ENCODE peak calls at places on chromosomes 7 and 10, in nine cellular contexts. J is cardiac muscle cell; G is activated T-cell treated with anti-CD3 and anti-CD28 coated beads for 4 hours; S is AG08395; C is Ammon's horn; U is NCI-H526 treated with DMSO at 0.1 percent for 48 hours; O is activated CD8-positive, alpha-beta T cell treated with anti-CD3 and anti-CD28 coated beads for 36 hours; Z is activated naive CD4-positive, alpha-beta T cell treated with anti-CD3 and anti-CD28 coated beads, Interleukin-2, amount 10 ng/mL, durations not matched to agents 7 days and 5 days; E is anterior cingulate cortex. Y is an unnamed sample.

GRCh38 chr7:124718032-124718766 is 47.4 kb downstream of the GPR37 start:
- DNase-seq in E (no peak), O (no peak), J (no peak), Z (no peak), U (no peak), G (no peak), S (no peak), C (no peak), Y (no peak)

GRCh38 chr7:17507717-17508116 is 209.3 kb downstream of the AHR start:
- DNase-seq in J (no peak), E (no peak), S (no peak), C (no peak), Z (no peak), U (no peak), G (no peak), O (no peak), Y (no peak)

GRCh38 chr10:59865101-59865500 is 41.3 kb downstream of the CCDC6 start:
- DNase-seq in U (no peak), C (peak), G (no peak), O (no peak), Z (no peak), J (peak), E (no peak), S (no peak), Y (no peak)

GRCh38 chr10:78458983-78459638 is 425.4 kb downstream of the RPS24 start:
- DNase-seq in U (peak), G (no peak), S (peak), O (no peak), C (no peak), Z (no peak), J (peak), E (no peak), Y (no peak)

GRCh38 chr10:13188593-13188992 is 27.2 kb downstream of the MCM10 start:
- DNase-seq in E (no peak), J (no peak), U (no peak), Z (no peak), O (no peak), C (no peak), S (no peak), G (no peak), Y (no peak)

GRCh38 chr10:113362645-113363091 is 190.2 kb upstream of the HABP2 start:
- DNase-seq in Z (no peak), E (no peak), S (peak), J (peak), U (no peak), G (no peak), C (no peak), O (no peak), Y (no peak)

GRCh38 chr7:92623544-92623943 is 33.4 kb upstream of the FAM133B start:
- DNase-seq in O (no peak), Z (no peak), J (no peak), U (no peak), C (no peak), G (no peak), E (no peak), S (no peak), Y (no peak)

GRCh38 chr7:105656922-105657521 is 75.7 kb upstream of the EFCAB10 start:
- DNase-seq in G (peak), J (peak), U (peak), C (no peak), O (peak), E (no peak), S (peak), Z (peak), Y (no peak)

GRCh38 chr7:151590801-151591771 is 71.4 kb upstream of the RHEB start:
- DNase-seq in E (no peak), O (no peak), G (no peak), J (no peak), C (peak), Z (no peak), S (no peak), U (no peak), Y (no peak)

GRCh38 chr7:130912910-130913720 is 179.1 kb upstream of the KLF14 start:
- DNase-seq in U (peak), Z (peak), S (peak), C (peak), E (no peak), J (peak), G (peak), O (peak), Y (no peak)

GRCh38 chr10:110864662-110865140 is 7.0 kb upstream of the PDCD4 start:
- DNase-seq in O (peak), Z (peak), G (no peak), U (no peak), C (peak), E (no peak), S (no peak), J (no peak), Y (no peak)

GRCh38 chr7:665251-665650 is 61.2 kb upstream of the DNAAF5 start:
- DNase-seq in C (no peak), Z (no peak), U (peak), J (peak), G (no peak), O (no peak), S (peak), E (no peak), Y (no peak)

GRCh38 chr7:50397320-50397970 is 52.7 kb downstream of the FIGNL1 start:
- DNase-seq in C (no peak), E (no peak), G (no peak), O (peak), U (no peak), S (no peak), J (no peak), Z (peak), Y (no peak)

Y was measured in dorsolateral prefrontal cortex.